ENCODE peak calls at places on chromosome 16, in four cellular contexts. One of them, this sample, is unnamed.

GRCh38 chr16:17591655-17592405 is 121.1 kb upstream of the XYLT1 start:
- DNase-seq in GM12878: no peak
- DNase-seq in HepG2: no peak
- DNase-seq in K562: peak
- DNase-seq in this sample: no peak

GRCh38 chr16:85398688-85399582 is 214.2 kb upstream of the GSE1 start:
- DNase-seq in GM12878: no peak
- DNase-seq in HepG2: no peak
- DNase-seq in K562: no peak
- DNase-seq in this sample: no peak

GRCh38 chr16:89193021-89193575 is 7.2 kb downstream of the SLC22A31 start:
- DNase-seq in GM12878: no peak
- DNase-seq in HepG2: peak
- DNase-seq in K562: peak
- DNase-seq in this sample: peak

GRCh38 chr16:25108054-25108453 is 3.5 kb upstream of the LCMT1 start:
- DNase-seq in GM12878: no peak
- DNase-seq in HepG2: peak
- DNase-seq in K562: peak
- DNase-seq in this sample: peak

GRCh38 chr16:90032664-90033346 is 13.5 kb upstream of the DBNDD1 start:
- DNase-seq in GM12878: no peak
- DNase-seq in HepG2: no peak
- DNase-seq in K562: no peak
- DNase-seq in this sample: no peak

GRCh38 chr16:21685034-21685455 is 21.3 kb downstream of the OTOA start:
- DNase-seq in GM12878: no peak
- DNase-seq in HepG2: no peak
- DNase-seq in K562: peak
- DNase-seq in this sample: peak

GRCh38 chr16:67150058-67150832 is 553 bp downstream of the B3GNT9 start:
- DNase-seq in GM12878: no peak
- DNase-seq in HepG2: no peak
- DNase-seq in K562: no peak
- DNase-seq in this sample: no peak

GRCh38 chr16:2795714-2796143 is 2.5 kb upstream of the PRSS41 start:
- DNase-seq in GM12878: no peak
- DNase-seq in HepG2: no peak
- DNase-seq in K562: peak
- DNase-seq in this sample: no peak

GRCh38 chr16:30559690-30560089 is 1.5 kb upstream of the ZNF764 start:
- DNase-seq in GM12878: no peak
- DNase-seq in HepG2: no peak
- DNase-seq in K562: no peak
- DNase-seq in this sample: no peak

GRCh38 chr16:54511181-54511731 is 224.7 kb upstream of the IRX3 start:
- DNase-seq in GM12878: no peak
- DNase-seq in HepG2: no peak
- DNase-seq in K562: no peak
- DNase-seq in this sample: no peak

GRCh38 chr16:49350265-49351103 is 23.1 kb upstream of the C16orf78 start:
- DNase-seq in GM12878: no peak
- DNase-seq in HepG2: peak
- DNase-seq in K562: peak
- DNase-seq in this sample: peak

GRCh38 chr16:27287051-27287811 is 18.7 kb upstream of the NSMCE1 start:
- DNase-seq in GM12878: no peak
- DNase-seq in HepG2: no peak
- DNase-seq in K562: no peak
- DNase-seq in this sample: no peak

GRCh38 chr16:4160663-4161436 is 44.6 kb upstream of the ADCY9 start:
- DNase-seq in GM12878: no peak
- DNase-seq in HepG2: no peak
- DNase-seq in K562: no peak
- DNase-seq in this sample: no peak

GRCh38 chr16:11321662-11322061 is 23.6 kb upstream of the RMI2 start:
- DNase-seq in GM12878: no peak
- DNase-seq in HepG2: no peak
- DNase-seq in K562: no peak
- DNase-seq in this sample: no peak

GRCh38 chr16:20309786-20310185 is 17.5 kb downstream of the GP2 start:
- DNase-seq in GM12878: no peak
- DNase-seq in HepG2: no peak
- DNase-seq in K562: no peak
- DNase-seq in this sample: no peak

GRCh38 chr16:48106445-48106844 is 49.3 kb downstream of the ABCC12 start:
- DNase-seq in GM12878: no peak
- DNase-seq in HepG2: no peak
- DNase-seq in K562: no peak
- DNase-seq in this sample: no peak

GRCh38 chr16:58021661-58022551 is 3.6 kb upstream of the MMP15 start:
- DNase-seq in GM12878: no peak
- DNase-seq in HepG2: no peak
- DNase-seq in K562: no peak
- DNase-seq in this sample: no peak

GRCh38 chr16:81838794-81839193 is 59.7 kb downstream of the PLCG2 start:
- DNase-seq in GM12878: peak
- DNase-seq in HepG2: no peak
- DNase-seq in K562: no peak
- DNase-seq in this sample: no peak

DNA sequence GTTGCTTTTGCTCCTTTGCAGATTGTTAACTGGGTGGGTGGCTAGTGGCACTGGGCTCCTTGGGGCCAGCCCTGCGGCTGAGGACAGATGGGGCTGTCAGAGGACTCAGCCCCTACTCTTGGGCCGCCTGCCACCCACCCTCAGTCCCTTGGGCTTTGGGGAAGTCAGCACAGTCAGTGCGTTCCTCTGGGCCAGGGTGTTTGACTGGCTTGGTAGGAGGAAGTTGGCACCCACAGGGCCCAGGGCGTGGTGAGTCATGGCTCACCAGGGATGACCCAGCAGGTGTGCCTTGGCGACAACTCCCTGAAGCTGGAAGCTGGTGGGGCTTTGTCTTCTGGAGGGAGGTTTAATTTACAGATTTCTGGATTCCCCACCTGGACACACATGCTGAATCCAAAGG is 32.4 kb downstream of the HAPSTR1 start:
- DNase-seq in GM12878: no peak
- DNase-seq in HepG2: no peak
- DNase-seq in K562: no peak
- DNase-seq in this sample: peak
- TF ChIP-seq CBX5 in GM12878: no peak
- TF ChIP-seq CBX5 in HepG2: no peak
- TF ChIP-seq CBX5 in K562: no peak
- TF ChIP-seq CBX5 in this sample: no peak

DNA sequence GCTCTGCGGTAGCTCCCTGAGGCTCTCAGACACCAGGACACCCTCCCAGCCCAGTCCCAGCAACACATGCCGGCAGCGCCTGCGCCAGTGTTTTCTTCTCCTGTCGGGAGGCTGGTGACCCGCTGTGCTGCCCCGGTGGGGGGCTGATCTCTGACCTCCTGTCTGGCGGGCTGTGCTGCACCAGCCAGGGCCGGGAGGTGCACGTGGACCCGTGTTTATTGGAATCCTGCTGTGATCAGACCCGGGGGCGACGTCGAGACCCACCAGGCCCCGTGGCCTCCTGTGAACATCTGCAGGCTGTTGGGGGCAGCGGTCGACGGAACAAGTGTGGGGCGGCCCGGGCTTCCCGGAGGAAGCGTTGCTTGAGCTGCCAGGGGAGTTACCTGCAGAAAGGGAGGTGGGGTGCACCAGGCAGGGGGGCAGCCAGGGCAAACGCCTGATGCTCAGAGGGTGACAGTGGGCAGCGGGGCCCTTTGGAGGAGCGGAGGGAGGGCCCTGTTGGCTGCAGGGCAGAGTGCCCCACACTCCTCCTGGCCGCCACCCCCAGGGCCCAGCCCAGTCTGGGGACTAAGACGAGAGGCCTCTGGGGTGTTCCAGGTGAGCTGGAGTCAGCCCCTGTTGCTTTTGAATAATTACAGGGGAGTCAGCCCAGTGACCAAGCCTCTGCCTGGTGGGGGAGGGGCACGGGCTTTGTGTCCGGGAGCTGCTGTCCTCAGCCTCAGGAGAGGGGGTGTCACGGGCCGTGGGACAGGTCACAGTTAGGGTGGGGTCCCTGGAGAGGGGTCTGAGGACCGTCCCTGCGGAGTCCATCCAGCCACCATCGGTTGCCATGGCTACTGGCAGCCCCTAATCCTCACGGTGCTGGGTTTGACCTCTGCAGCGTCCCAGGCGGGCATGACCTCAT is 2.2 kb upstream of the SSTR5 start:
- DNase-seq in GM12878: no peak
- DNase-seq in HepG2: no peak
- DNase-seq in K562: no peak
- DNase-seq in this sample: no peak
- TF ChIP-seq EZH2 in GM12878: no peak
- TF ChIP-seq EZH2 in HepG2: no peak
- TF ChIP-seq EZH2 in K562: no peak
- TF ChIP-seq EZH2 in this sample: no peak

DNA sequence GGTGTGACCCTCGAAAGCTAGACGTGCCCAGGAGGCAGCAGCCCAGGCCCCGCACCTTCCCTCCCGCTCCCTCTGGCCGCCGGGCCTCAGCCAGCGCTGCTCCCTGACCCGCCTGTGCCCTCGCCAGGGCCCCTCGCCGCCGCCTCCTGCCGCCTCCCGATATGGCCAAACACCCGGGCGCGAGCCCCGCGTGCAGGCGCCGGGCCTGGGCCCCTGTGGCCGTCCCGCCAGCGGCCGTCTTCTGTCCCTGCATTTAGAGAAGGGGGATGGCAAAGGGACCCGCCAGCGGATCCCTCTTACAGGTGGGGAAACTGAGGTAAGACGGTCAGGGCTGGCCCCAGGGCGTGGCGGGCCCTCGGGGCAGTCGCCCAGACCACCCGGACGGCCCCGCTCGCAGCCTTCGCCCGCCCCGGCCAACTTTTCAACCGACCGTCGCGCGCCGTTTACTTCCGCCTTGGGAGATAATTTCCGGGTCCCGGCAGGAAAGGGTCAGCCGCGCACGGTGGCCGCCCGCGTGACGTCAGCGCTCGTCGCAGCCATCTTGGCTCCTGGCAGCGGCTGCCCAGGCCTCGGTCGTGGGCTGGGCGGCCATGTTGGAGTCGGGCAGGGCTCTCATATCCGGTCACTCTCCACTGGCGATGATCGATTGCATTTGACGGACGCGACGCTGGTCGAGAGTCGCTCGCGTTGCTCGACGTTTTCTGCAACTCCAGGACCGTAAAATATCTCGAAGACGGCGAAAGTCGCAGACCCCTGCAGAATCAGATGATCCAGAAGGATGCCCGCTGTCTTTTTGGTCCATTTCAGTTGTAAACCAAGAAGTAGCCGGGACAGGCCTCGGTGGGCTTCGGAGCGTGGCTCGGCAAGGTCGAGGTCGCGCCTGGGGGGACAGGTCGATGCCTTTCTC is 7.1 kb upstream of the GNG13 start:
- DNase-seq in GM12878: peak
- DNase-seq in HepG2: no peak
- DNase-seq in K562: peak
- DNase-seq in this sample: peak
- TF ChIP-seq KDM1A in GM12878: no peak
- TF ChIP-seq KDM1A in HepG2: no peak
- TF ChIP-seq KDM1A in K562: no peak
- TF ChIP-seq KDM1A in this sample: no peak

GRCh38 chr16:77805403-77805802 is 17.0 kb downstream of the VAT1L start:
- DNase-seq in GM12878: no peak
- DNase-seq in HepG2: no peak
- DNase-seq in K562: no peak
- DNase-seq in this sample: no peak
- TF ChIP-seq CBX5 in GM12878: no peak
- TF ChIP-seq CBX5 in HepG2: no peak
- TF ChIP-seq CBX5 in K562: no peak
- TF ChIP-seq CBX5 in this sample: no peak

DNA sequence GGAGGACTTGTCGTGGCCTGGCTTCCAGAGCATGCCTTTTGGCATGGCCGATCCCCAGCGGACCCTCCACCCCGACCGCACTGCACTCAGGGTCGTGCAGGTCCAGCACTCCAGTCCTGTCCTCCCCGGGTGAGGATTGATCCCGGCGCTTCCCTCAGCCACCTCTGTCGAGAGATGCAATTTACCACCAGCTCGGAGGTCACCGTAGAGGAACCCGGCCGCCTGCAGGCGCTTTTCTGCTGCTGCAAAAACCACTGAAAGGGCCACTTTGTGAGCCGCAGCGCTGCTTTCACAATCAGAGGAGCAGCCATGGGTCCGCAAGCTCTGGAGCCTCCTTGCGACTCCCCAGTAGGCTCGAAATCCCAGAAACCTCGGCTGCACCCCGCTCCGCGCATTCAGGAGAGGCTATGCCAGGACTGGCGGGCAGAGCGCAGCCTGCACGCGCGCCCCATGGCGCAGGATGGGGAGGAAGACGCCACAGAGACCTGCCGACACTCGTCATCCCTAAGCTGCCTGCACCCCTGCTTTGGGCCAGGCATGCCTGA is 134.2 kb downstream of the HS3ST2 start:
- DNase-seq in GM12878: no peak
- DNase-seq in HepG2: no peak
- DNase-seq in K562: no peak
- DNase-seq in this sample: no peak
- TF ChIP-seq EZH2 in GM12878: no peak
- TF ChIP-seq EZH2 in HepG2: no peak
- TF ChIP-seq EZH2 in K562: no peak
- TF ChIP-seq EZH2 in this sample: no peak

This sample was measured in H1.